ENCODE peak calls at places on chromosomes 2 and 18, in four cellular contexts. V is thyroid gland, K is WTC11, O is fibroblast of pulmonary artery. Y is an unnamed sample.

GRCh38 chr2:118300807-118301206 is 212.5 kb downstream of the INSIG2 start:
- DNase-seq in V (no peak), K (no peak), O (no peak), Y (no peak)

GRCh38 chr2:235045336-235045972 is 93.6 kb downstream of the SH3BP4 start:
- DNase-seq in V (no peak), K (no peak), O (no peak), Y (no peak)

GRCh38 chr18:9673296-9674251 is 34.5 kb upstream of the RAB31 start:
- DNase-seq in V (peak), K (no peak), O (peak), Y (no peak)

GRCh38 chr18:38539373-38539772 is 973.8 kb upstream of the CELF4 start:
- DNase-seq in V (no peak), K (peak), O (no peak), Y (no peak)

GRCh38 chr18:79367989-79368388 is 27.7 kb upstream of the NFATC1 start:
- DNase-seq in V (no peak), K (no peak), O (no peak), Y (no peak)

GRCh38 chr2:28639836-28640235 is 111.8 kb upstream of the PPP1CB start:
- DNase-seq in V (peak), K (no peak), O (no peak), Y (no peak)

GRCh38 chr2:67626656-67627055 is 229.5 kb downstream of the ETAA1 start:
- DNase-seq in V (no peak), K (no peak), O (peak), Y (no peak)

GRCh38 chr2:28941008-28941407 is 40.1 kb upstream of the TOGARAM2 start:
- DNase-seq in V (no peak), K (no peak), O (no peak), Y (no peak)

GRCh38 chr2:79620679-79621078 is 107.8 kb downstream of the CTNNA2 start:
- DNase-seq in V (no peak), K (no peak), O (no peak), Y (no peak)

GRCh38 chr2:26735096-26735495 is 29.0 kb upstream of the SLC35F6 start:
- DNase-seq in V (no peak), K (no peak), O (peak), Y (no peak)

GRCh38 chr2:73993799-73994543 is 9.3 kb downstream of the TET3 start:
- DNase-seq in V (no peak), K (no peak), O (no peak), Y (no peak)

GRCh38 chr18:47413327-47413726 is 161.9 kb upstream of the SKOR2 start:
- DNase-seq in V (peak), K (no peak), O (no peak), Y (no peak)

GRCh38 chr2:37679072-37679695 is 7.7 kb upstream of the CDC42EP3 start:
- DNase-seq in V (no peak), K (no peak), O (no peak), Y (no peak)

GRCh38 chr2:41925009-41925408 is 122.8 kb upstream of the PKDCC start:
- DNase-seq in V (no peak), K (no peak), O (no peak), Y (no peak)

GRCh38 chr18:8705280-8705940 is at the start of gene MTCL1:
- DNase-seq in V (peak), K (peak), O (peak), Y (peak)

GRCh38 chr2:119674711-119675500 is 4.1 kb upstream of the TMEM177 start:
- DNase-seq in V (no peak), K (no peak), O (no peak), Y (no peak)

GRCh38 chr2:172335731-172336130 is 91.7 kb upstream of the ITGA6 start:
- DNase-seq in V (no peak), K (no peak), O (no peak), Y (no peak)

GRCh38 chr2:237774811-237775553 is 23.6 kb upstream of the RBM44 start:
- DNase-seq in V (peak), K (peak), O (peak), Y (peak)

GRCh38 chr2:68653538-68653982 is 10.2 kb downstream of the PROKR1 start:
- DNase-seq in V (no peak), K (no peak), O (peak), Y (no peak)

GRCh38 chr2:206562375-206562774 is 79.9 kb upstream of the FAM237A start:
- DNase-seq in V (no peak), K (no peak), O (peak), Y (no peak)

GRCh38 chr2:207767461-207768167 is 2.1 kb downstream of the FZD5 start:
- DNase-seq in V (peak), K (peak), O (no peak), Y (peak)

GRCh38 chr2:207765960-207766582 is 3.6 kb downstream of the FZD5 start:
- DNase-seq in V (peak), K (no peak), O (no peak), Y (no peak)

GRCh38 chr2:207768168-207768890 is 1.4 kb downstream of the FZD5 start:
- DNase-seq in V (peak), K (peak), O (peak), Y (peak)

GRCh38 chr2:207765541-207765940 is 4.2 kb downstream of the FZD5 start:
- DNase-seq in V (peak), K (no peak), O (no peak), Y (no peak)

GRCh38 chr2:207766697-207767460 is 2.8 kb downstream of the FZD5 start:
- DNase-seq in V (peak), K (peak), O (no peak), Y (peak)
- TF ChIP-seq CTCF in V (no peak), K (no peak), O (no peak), Y (no peak)

DNA sequence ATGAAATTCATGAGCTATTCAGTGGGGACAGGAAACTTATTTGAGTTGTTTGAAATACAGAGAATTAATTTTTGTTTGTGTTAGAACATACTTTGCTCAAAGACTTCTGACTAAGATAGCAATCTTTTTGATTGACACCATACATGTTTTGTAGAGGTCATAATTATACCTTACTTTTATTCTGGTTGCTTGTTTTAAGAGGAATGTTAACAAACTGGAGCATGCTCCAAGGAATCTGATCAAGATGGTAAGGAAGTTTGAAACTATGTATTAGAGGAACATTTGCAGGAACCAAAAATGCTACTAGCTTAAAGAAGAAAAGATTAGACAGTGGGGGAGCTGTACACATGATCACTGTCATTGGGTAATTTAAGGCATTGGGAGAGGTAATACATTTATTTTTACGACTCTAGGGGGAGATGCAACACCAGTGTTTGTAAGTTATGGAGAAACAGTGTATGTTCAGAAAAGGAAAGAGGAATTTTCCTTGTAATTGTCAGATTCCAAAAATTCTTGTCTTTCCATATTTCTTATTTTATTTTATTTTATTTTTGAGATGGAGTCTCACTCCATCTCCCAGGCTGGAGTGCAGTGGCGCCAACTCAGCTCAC is 8.0 kb downstream of the AGFG1 start:
- DNase-seq in V (no peak), K (no peak), O (peak), Y (no peak)
- TF ChIP-seq CTCF in V (no peak), K (no peak), O (peak), Y (no peak)

GRCh38 chr2:144465723-144466122 is 54.2 kb downstream of the ZEB2 start:
- DNase-seq in V (no peak), K (no peak), O (no peak), Y (no peak)

GRCh38 chr2:144464730-144465129 is 55.2 kb downstream of the ZEB2 start:
- DNase-seq in V (no peak), K (no peak), O (no peak), Y (no peak)

GRCh38 chr2:144467479-144468210 is 52.3 kb downstream of the ZEB2 start:
- DNase-seq in V (no peak), K (no peak), O (no peak), Y (no peak)

GRCh38 chr2:144468823-144469595 is 50.9 kb downstream of the ZEB2 start:
- DNase-seq in V (no peak), K (no peak), O (no peak), Y (no peak)

GRCh38 chr2:144466637-144467036 is 53.3 kb downstream of the ZEB2 start:
- DNase-seq in V (no peak), K (no peak), O (no peak), Y (no peak)
- TF ChIP-seq CTCF in V (no peak), K (no peak), O (no peak), Y (no peak)

DNA sequence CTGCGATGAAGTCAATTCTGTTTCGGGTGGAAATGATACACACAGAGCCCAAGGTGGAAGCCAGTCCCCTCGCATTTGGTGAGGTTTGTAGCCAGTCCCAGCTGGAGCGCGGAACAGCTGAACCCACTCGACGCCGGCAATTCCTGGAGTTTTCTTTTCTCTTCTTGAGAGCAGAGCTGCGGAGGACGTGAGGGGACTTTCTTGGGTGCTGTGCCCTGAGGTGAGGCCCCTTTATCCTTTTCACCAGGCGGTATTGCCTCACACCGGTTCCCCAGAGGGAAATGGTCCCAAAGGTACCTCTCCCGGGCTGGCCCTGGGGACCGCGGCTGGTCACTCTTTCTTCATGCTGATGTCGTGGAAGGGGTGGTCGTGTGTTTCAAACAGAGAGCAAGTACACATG is 76.5 kb downstream of the PTGR3 start:
- DNase-seq in V (no peak), K (no peak), O (no peak), Y (no peak)
- TF ChIP-seq CTCF in V (no peak), K (no peak), O (no peak), Y (no peak)

Y was measured in nephron progenitor cell.